ENCODE peak calls at places on chromosomes 4 and X, in seven cellular contexts. Y, K, B, L, P, J and T are unnamed samples.

GRCh38 chrX:42615161-42615563 is 162.8 kb downstream of the PPP1R2C start:
- DNase-seq in Y (no peak), K (no peak), B (no peak), L (no peak), P (peak; percentile 28), J (no peak), T (no peak)

GRCh38 chr4:10879411-10880110 is 195.0 kb upstream of the CLNK start:
- DNase-seq in Y (no peak), K (no peak), B (no peak), L (no peak), P (no peak), J (no peak), T (no peak)

GRCh38 chr4:65983062-65983461 is 312.8 kb upstream of the EPHA5 start:
- DNase-seq in Y (no peak), K (no peak), B (no peak), L (no peak), P (no peak), J (no peak), T (no peak)

GRCh38 chr4:88823058-88823919 is 125.7 kb upstream of the NAP1L5 start:
- DNase-seq in Y (peak; percentile 71), K (peak; percentile 48), B (peak; percentile 90), L (peak; percentile 91), P (peak; percentile 94), J (peak; percentile 94), T (peak; percentile 80)

GRCh38 chr4:145760176-145760575 is 80.2 kb downstream of the C4orf51 start:
- DNase-seq in Y (no peak), K (no peak), B (no peak), L (no peak), P (no peak), J (no peak), T (no peak)

GRCh38 chr4:173039617-173040176 is 128.9 kb upstream of the GALNT7 start:
- DNase-seq in Y (no peak), K (no peak), B (no peak), L (peak; percentile 21), P (peak; percentile 29), J (no peak), T (no peak)

GRCh38 chr4:156815717-156816319 is 155.8 kb downstream of the PDGFC start:
- DNase-seq in Y (no peak), K (no peak), B (no peak), L (no peak), P (no peak), J (no peak), T (no peak)

GRCh38 chrX:153597351-153597750 is 1.6 kb downstream of the CCNQ start:
- DNase-seq in Y (no peak), K (no peak), B (no peak), L (no peak), P (no peak), J (no peak), T (no peak)

GRCh38 chr4:4990857-4991540 is 28.3 kb downstream of the CYTL1 start:
- DNase-seq in Y (no peak), K (peak; percentile 65), B (no peak), L (peak; percentile 26), P (peak; percentile 57), J (peak; percentile 88), T (peak; percentile 88)

GRCh38 chr4:3011456-3012220 is 48.3 kb downstream of the GRK4 start:
- DNase-seq in Y (no peak), K (no peak), B (no peak), L (no peak), P (no peak), J (no peak), T (no peak)

GRCh38 chr4:10762541-10762940 is 78.0 kb upstream of the CLNK start:
- DNase-seq in Y (peak; percentile 18), K (no peak), B (peak; percentile 62), L (no peak), P (no peak), J (no peak), T (no peak)

GRCh38 chrX:97030947-97031346 is 147.2 kb downstream of the RPA4 start:
- DNase-seq in Y (no peak), K (no peak), B (no peak), L (no peak), P (no peak), J (no peak), T (no peak)

GRCh38 chrX:97026406-97026805 is 142.7 kb downstream of the RPA4 start:
- DNase-seq in Y (peak; percentile 8), K (no peak), B (no peak), L (no peak), P (no peak), J (no peak), T (no peak)

GRCh38 chrX:97021680-97022079 is 138.0 kb downstream of the RPA4 start:
- DNase-seq in Y (no peak), K (no peak), B (no peak), L (no peak), P (no peak), J (no peak), T (no peak)

GRCh38 chrX:97030463-97030862 is 146.8 kb downstream of the RPA4 start:
- DNase-seq in Y (no peak), K (no peak), B (no peak), L (no peak), P (no peak), J (no peak), T (no peak)

DNA sequence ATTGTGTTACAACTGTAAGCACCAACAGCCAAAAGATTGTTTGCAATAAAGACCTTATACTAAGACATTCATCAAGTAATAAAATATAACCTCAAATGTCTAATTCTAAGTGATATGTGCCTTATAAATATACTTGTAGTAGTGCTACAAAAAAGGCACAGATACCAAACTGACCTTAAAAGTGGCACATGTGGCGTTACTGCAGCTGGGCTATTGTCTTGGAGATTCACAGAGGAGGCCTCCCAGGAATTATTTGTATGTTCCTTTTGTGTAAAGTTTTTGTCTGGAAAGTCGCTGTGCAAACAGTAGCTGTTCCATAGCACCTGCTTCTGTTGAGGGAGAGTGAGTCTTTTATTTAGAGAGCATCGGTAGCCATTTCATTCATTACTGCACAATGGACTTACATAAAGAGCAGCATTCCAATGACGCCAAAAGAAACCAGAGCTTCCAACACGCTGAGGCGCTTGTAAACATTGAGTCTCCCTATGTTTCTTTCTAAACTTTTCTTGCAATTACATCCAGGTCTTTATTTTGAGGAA is 143.7 kb downstream of the RPA4 start:
- DNase-seq in Y (peak; percentile 60), K (no peak), B (no peak), L (no peak), P (no peak), J (no peak), T (no peak)
- H3K27ac ChIP-seq in Y (no peak overlapping the region), K (no peak overlapping the region), B (no peak overlapping the region), L (no peak overlapping the region), P (no peak overlapping the region), J (no peak overlapping the region), T (no peak overlapping the region)

DNA sequence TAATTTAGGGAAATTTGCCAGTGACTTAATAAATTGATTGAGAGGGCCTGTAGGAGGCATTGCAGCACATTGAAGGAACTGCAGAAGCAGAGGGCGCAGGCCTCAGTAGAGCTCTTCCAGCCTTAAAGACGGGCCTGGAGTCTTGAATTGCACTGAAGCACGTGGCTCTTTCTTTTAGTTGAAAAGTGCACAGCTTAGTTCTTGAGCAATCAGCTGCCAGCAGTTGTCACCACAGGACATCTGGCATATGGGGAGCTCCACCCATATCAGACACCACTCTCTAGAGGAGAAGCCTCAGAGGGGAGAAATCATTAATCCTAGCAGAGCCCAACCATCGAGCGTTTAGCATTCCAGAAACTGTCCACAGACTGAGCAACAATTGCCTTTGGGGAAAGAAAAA is 16.0 kb upstream of the FGF16 start:
- DNase-seq in Y (no peak), K (no peak), B (no peak), L (no peak), P (no peak), J (peak; percentile 43), T (peak; percentile 26)
- H3K4me3 ChIP-seq in Y (no peak overlapping the region), K (no peak overlapping the region), B (no peak overlapping the region), L (no peak overlapping the region), P (no peak overlapping the region), J (no peak overlapping the region), T (no peak overlapping the region)

DNA sequence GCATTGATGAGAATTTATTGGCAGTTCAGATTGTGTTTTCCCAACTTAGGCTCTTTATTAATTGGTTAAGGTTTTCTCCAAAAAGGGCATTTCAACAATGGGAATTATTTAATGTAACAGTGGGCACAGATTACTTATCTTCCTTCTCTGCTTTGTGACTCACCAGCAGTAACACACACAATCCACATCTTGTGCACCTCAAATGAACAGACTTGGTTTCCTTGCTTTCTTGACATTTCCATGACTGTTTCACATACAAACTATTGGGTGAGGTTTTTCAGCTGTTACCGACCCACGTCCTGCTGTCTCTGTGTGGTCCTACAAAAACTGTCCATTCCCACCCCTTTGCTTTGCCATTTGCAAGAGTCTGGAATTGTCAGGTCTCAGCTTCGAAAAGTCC is 38.1 kb downstream of the CCNI start:
- DNase-seq in Y (no peak), K (no peak), B (no peak), L (no peak), P (no peak), J (no peak), T (no peak)
- H3K27ac ChIP-seq in Y (no peak overlapping the region), K (no peak overlapping the region), B (peak overlapping the region; percentile 23), L (no peak overlapping the region), P (no peak overlapping the region), J (no peak overlapping the region), T (no peak overlapping the region)

GRCh38 chr4:8870647-8871416 is 807 bp downstream of the HMX1 start:
- DNase-seq in Y (no peak), K (no peak), B (no peak), L (no peak), P (no peak), J (no peak), T (no peak)
- H3K4me3 ChIP-seq in Y (peak overlapping the region; percentile 74), K (peak overlapping the region; percentile 45), B (no peak overlapping the region), L (no peak overlapping the region), P (no peak overlapping the region), J (peak overlapping the region; percentile 31), T (no peak overlapping the region)

GRCh38 chrX:137568741-137569469 is 3.0 kb downstream of the ZIC3 start:
- DNase-seq in Y (no peak), K (no peak), B (no peak), L (no peak), P (no peak), J (no peak), T (no peak)

GRCh38 chrX:137565921-137566745 is at the start of gene ZIC3:
- DNase-seq in Y (no peak), K (no peak), B (no peak), L (peak; percentile 53), P (peak; percentile 75), J (peak; percentile 33), T (peak; percentile 65)

GRCh38 chrX:137567474-137568232 is 1.7 kb downstream of the ZIC3 start:
- DNase-seq in Y (no peak), K (no peak), B (no peak), L (no peak), P (no peak), J (no peak), T (no peak)

GRCh38 chrX:137565318-137565904 is 516 bp upstream of the ZIC3 start:
- DNase-seq in Y (no peak), K (no peak), B (no peak), L (no peak), P (no peak), J (no peak), T (no peak)

GRCh38 chrX:137566746-137567473 is 983 bp downstream of the ZIC3 start:
- DNase-seq in Y (no peak), K (no peak), B (no peak), L (no peak), P (no peak), J (no peak), T (no peak)
- H3K27ac ChIP-seq in Y (no peak overlapping the region), K (no peak overlapping the region), B (no peak overlapping the region), L (no peak overlapping the region), P (no peak overlapping the region), J (no peak overlapping the region), T (no peak overlapping the region)